ENCODE peak calls at places on chromosomes 12 and 14, in five cellular contexts. A, G, S, W and Q are unnamed samples.

GRCh38 chr14:105918496-105919262 is 392.3 kb downstream of the TMEM121 start:
- DNase-seq in S (no peak), A (no peak), W (no peak), G (no peak), Q (no peak)

GRCh38 chr14:34110531-34110930 is 159.7 kb upstream of the EGLN3 start:
- DNase-seq in A (no peak), G (no peak), W (no peak), S (no peak), Q (no peak)

GRCh38 chr12:88854260-88854659 is 274.0 kb upstream of the KITLG start:
- DNase-seq in A (no peak), W (no peak), S (no peak), G (peak), Q (no peak)

GRCh38 chr12:46438256-46438655 is 65.7 kb upstream of the SLC38A2 start:
- DNase-seq in A (no peak), S (no peak), G (no peak), W (no peak), Q (no peak)

GRCh38 chr12:58566599-58566998 is 353.7 kb downstream of the LRIG3 start:
- DNase-seq in A (no peak), G (peak), S (no peak), W (no peak), Q (no peak)

GRCh38 chr12:105285378-105285777 is 45.1 kb upstream of the C12orf75 start:
- DNase-seq in S (no peak), G (no peak), W (no peak), A (no peak), Q (no peak)

GRCh38 chr12:32918890-32919791 is 22.6 kb upstream of the PKP2 start:
- DNase-seq in A (peak), W (no peak), S (peak), G (no peak), Q (no peak)

GRCh38 chr12:94193623-94194022 is 45.2 kb downstream of the PLXNC1 start:
- DNase-seq in W (no peak), S (no peak), G (no peak), A (no peak), Q (no peak)

GRCh38 chr12:39672976-39673375 is 53.4 kb upstream of the ABCD2 start:
- DNase-seq in G (no peak), A (no peak), S (no peak), W (no peak), Q (no peak)

GRCh38 chr12:15842106-15842505 is 40.1 kb upstream of the STRAP start:
- DNase-seq in G (peak), W (no peak), A (no peak), S (no peak), Q (no peak)

GRCh38 chr14:39050389-39050788 is 52.6 kb downstream of the SEC23A start:
- DNase-seq in G (peak), A (no peak), S (no peak), W (no peak), Q (no peak)

GRCh38 chr14:22071001-22071400 is 397.4 kb upstream of the OR4E1 start:
- DNase-seq in W (no peak), S (no peak), G (no peak), A (no peak), Q (no peak)

GRCh38 chr12:118055865-118056773 is 4.9 kb downstream of the WSB2 start:
- DNase-seq in A (peak), W (no peak), G (no peak), S (no peak), Q (no peak)

GRCh38 chr12:51811203-51811805 is 37.2 kb downstream of the FIGNL2 start:
- DNase-seq in G (no peak), S (no peak), A (peak), W (no peak), Q (no peak)

GRCh38 chr12:108635997-108636808 is 2.5 kb upstream of the SELPLG start:
- DNase-seq in S (no peak), W (no peak), A (no peak), G (no peak), Q (no peak)

GRCh38 chr12:132056320-132056719 is 87.8 kb downstream of the DDX51 start:
- DNase-seq in W (no peak), S (no peak), G (no peak), A (no peak), Q (no peak)

GRCh38 chr12:126974779-126975178 is 1292.2 kb upstream of the TMEM132C start:
- DNase-seq in W (no peak), G (no peak), A (no peak), S (no peak), Q (no peak)

GRCh38 chr12:64171715-64172114 is 50.4 kb downstream of the KICS2 start:
- DNase-seq in W (no peak), A (no peak), S (no peak), G (no peak), Q (no peak)

GRCh38 chr14:68680541-68681051 is 112.3 kb downstream of the ZFP36L1 start:
- DNase-seq in S (no peak), A (no peak), G (no peak), W (no peak), Q (no peak)

GRCh38 chr12:25420116-25420515 is 133.0 kb downstream of the LMNTD1 start:
- DNase-seq in G (no peak), S (no peak), A (no peak), W (no peak), Q (no peak)

GRCh38 chr12:92593734-92594402 is 108.9 kb upstream of the PLEKHG7 start:
- DNase-seq in S (no peak), G (peak), A (no peak), W (peak), Q (no peak)

GRCh38 chr14:88426271-88426670 is 40.8 kb downstream of the SPATA7 start:
- DNase-seq in A (no peak), W (no peak), G (no peak), S (no peak), Q (no peak)

GRCh38 chr12:77122236-77122635 is 56.9 kb upstream of the E2F7 start:
- DNase-seq in A (no peak), G (peak), W (no peak), S (no peak), Q (no peak)

GRCh38 chr12:12379831-12380730 is 23.2 kb downstream of the BORCS5 start:
- DNase-seq in S (no peak), W (no peak), G (no peak), A (no peak), Q (no peak)

GRCh38 chr12:58907326-58907855 is 12.9 kb downstream of the LRIG3 start:
- DNase-seq in W (no peak), G (no peak), A (no peak), S (no peak), Q (no peak)

GRCh38 chr14:32110200-32110896 is 33.2 kb downstream of the ARHGAP5 start:
- DNase-seq in S (no peak), G (no peak), W (no peak), A (no peak), Q (no peak)

GRCh38 chr12:87332987-87333761 is 696.0 kb downstream of the C12orf50 start:
- DNase-seq in A (no peak), S (no peak), G (no peak), W (no peak), Q (no peak)

GRCh38 chr14:22549981-22550670 is 38.9 kb downstream of the DAD1 start:
- DNase-seq in A (no peak), W (no peak), S (no peak), G (no peak), Q (no peak)

GRCh38 chr12:58916891-58917570 is 3.3 kb downstream of the LRIG3 start:
- DNase-seq in A (no peak), W (no peak), S (no peak), G (peak), Q (no peak)

GRCh38 chr12:96578526-96579125 is 89.2 kb downstream of the CFAP54 start:
- DNase-seq in S (peak), W (no peak), G (peak), A (peak), Q (peak)

GRCh38 chr14:70856851-70857498 is 47.7 kb upstream of the MAP3K9 start:
- DNase-seq in W (no peak), G (peak), A (no peak), S (no peak), Q (no peak)

GRCh38 chr12:124520258-124520657 is 47.2 kb downstream of the NCOR2 start:
- DNase-seq in S (no peak), G (no peak), A (peak), W (no peak), Q (no peak)